ENCODE peak calls at places on chromosomes 7 and 10, in nine cellular contexts. One of them, this sample, is unnamed.

GRCh38 chr10:27072436-27073114 is 27.7 kb downstream of the ANKRD26 start:
- DNase-seq in naive thymus-derived CD4-positive, alpha-beta T cell: no peak
- DNase-seq in pancreas: no peak
- DNase-seq in hepatocyte: no peak
- DNase-seq in neuronal stem cell: no peak
- DNase-seq in fibroblast of lung: no peak
- DNase-seq in right atrium auricular region: no peak
- DNase-seq in left ventricle myocardium inferior: no peak
- DNase-seq in keratinocyte: no peak
- DNase-seq in this sample: peak; percentile 13

GRCh38 chr7:105866124-105866801 is 10.1 kb downstream of the ATXN7L1 start:
- DNase-seq in naive thymus-derived CD4-positive, alpha-beta T cell: no peak
- DNase-seq in pancreas: no peak
- DNase-seq in hepatocyte: no peak
- DNase-seq in neuronal stem cell: no peak
- DNase-seq in fibroblast of lung: no peak
- DNase-seq in right atrium auricular region: no peak
- DNase-seq in left ventricle myocardium inferior: no peak
- DNase-seq in keratinocyte: no peak
- DNase-seq in this sample: no peak

GRCh38 chr7:117216010-117216409 is 106.8 kb downstream of the WNT2 start:
- DNase-seq in naive thymus-derived CD4-positive, alpha-beta T cell: no peak
- DNase-seq in pancreas: no peak
- DNase-seq in hepatocyte: no peak
- DNase-seq in neuronal stem cell: no peak
- DNase-seq in fibroblast of lung: no peak
- DNase-seq in right atrium auricular region: no peak
- DNase-seq in left ventricle myocardium inferior: no peak
- DNase-seq in keratinocyte: no peak
- DNase-seq in this sample: no peak

GRCh38 chr10:62380002-62380401 is 5.8 kb downstream of the ZNF365 start:
- DNase-seq in naive thymus-derived CD4-positive, alpha-beta T cell: no peak
- DNase-seq in pancreas: no peak
- DNase-seq in hepatocyte: peak; percentile 49
- DNase-seq in neuronal stem cell: no peak
- DNase-seq in fibroblast of lung: peak; percentile 91
- DNase-seq in right atrium auricular region: no peak
- DNase-seq in left ventricle myocardium inferior: no peak
- DNase-seq in keratinocyte: peak; percentile 92
- DNase-seq in this sample: no peak

GRCh38 chr7:107969856-107970255 is 33.1 kb downstream of the LAMB1 start:
- DNase-seq in naive thymus-derived CD4-positive, alpha-beta T cell: no peak
- DNase-seq in pancreas: no peak
- DNase-seq in hepatocyte: no peak
- DNase-seq in neuronal stem cell: no peak
- DNase-seq in fibroblast of lung: no peak
- DNase-seq in right atrium auricular region: no peak
- DNase-seq in left ventricle myocardium inferior: peak; percentile 56
- DNase-seq in keratinocyte: no peak
- DNase-seq in this sample: no peak

GRCh38 chr7:105189859-105190492 is 176.0 kb downstream of the KMT2E start:
- DNase-seq in naive thymus-derived CD4-positive, alpha-beta T cell: no peak
- DNase-seq in pancreas: no peak
- DNase-seq in hepatocyte: no peak
- DNase-seq in neuronal stem cell: no peak
- DNase-seq in fibroblast of lung: peak; percentile 14
- DNase-seq in right atrium auricular region: no peak
- DNase-seq in left ventricle myocardium inferior: no peak
- DNase-seq in keratinocyte: no peak
- DNase-seq in this sample: no peak

GRCh38 chr7:158469396-158470051 is 118.1 kb downstream of the PTPRN2 start:
- DNase-seq in naive thymus-derived CD4-positive, alpha-beta T cell: no peak
- DNase-seq in pancreas: no peak
- DNase-seq in hepatocyte: no peak
- DNase-seq in neuronal stem cell: no peak
- DNase-seq in fibroblast of lung: no peak
- DNase-seq in right atrium auricular region: no peak
- DNase-seq in left ventricle myocardium inferior: no peak
- DNase-seq in keratinocyte: no peak
- DNase-seq in this sample: no peak

GRCh38 chr10:77566914-77567566 is 70.6 kb downstream of the KCNMA1 start:
- DNase-seq in naive thymus-derived CD4-positive, alpha-beta T cell: no peak
- DNase-seq in pancreas: no peak
- DNase-seq in hepatocyte: no peak
- DNase-seq in neuronal stem cell: no peak
- DNase-seq in fibroblast of lung: peak; percentile 52
- DNase-seq in right atrium auricular region: no peak
- DNase-seq in left ventricle myocardium inferior: no peak
- DNase-seq in keratinocyte: no peak
- DNase-seq in this sample: no peak

GRCh38 chr7:39539816-39540215 is 26.4 kb upstream of the YAE1 start:
- DNase-seq in naive thymus-derived CD4-positive, alpha-beta T cell: no peak
- DNase-seq in pancreas: no peak
- DNase-seq in hepatocyte: no peak
- DNase-seq in neuronal stem cell: no peak
- DNase-seq in fibroblast of lung: no peak
- DNase-seq in right atrium auricular region: no peak
- DNase-seq in left ventricle myocardium inferior: no peak
- DNase-seq in keratinocyte: no peak
- DNase-seq in this sample: no peak

GRCh38 chr7:80182630-80183276 is 48.1 kb downstream of the GNAI1 start:
- DNase-seq in naive thymus-derived CD4-positive, alpha-beta T cell: no peak
- DNase-seq in pancreas: no peak
- DNase-seq in hepatocyte: no peak
- DNase-seq in neuronal stem cell: no peak
- DNase-seq in fibroblast of lung: no peak
- DNase-seq in right atrium auricular region: no peak
- DNase-seq in left ventricle myocardium inferior: no peak
- DNase-seq in keratinocyte: no peak
- DNase-seq in this sample: no peak

GRCh38 chr10:70285432-70285831 is 1.6 kb upstream of the NPFFR1 start:
- DNase-seq in naive thymus-derived CD4-positive, alpha-beta T cell: no peak
- DNase-seq in pancreas: no peak
- DNase-seq in hepatocyte: no peak
- DNase-seq in neuronal stem cell: no peak
- DNase-seq in fibroblast of lung: no peak
- DNase-seq in right atrium auricular region: no peak
- DNase-seq in left ventricle myocardium inferior: no peak
- DNase-seq in keratinocyte: no peak
- DNase-seq in this sample: no peak

GRCh38 chr7:117479480-117480224 is at the start of gene CFTR:
- DNase-seq in naive thymus-derived CD4-positive, alpha-beta T cell: no peak
- DNase-seq in pancreas: peak; percentile 73
- DNase-seq in hepatocyte: peak; percentile 49
- DNase-seq in neuronal stem cell: no peak
- DNase-seq in fibroblast of lung: peak; percentile 7
- DNase-seq in right atrium auricular region: no peak
- DNase-seq in left ventricle myocardium inferior: peak; percentile 15
- DNase-seq in keratinocyte: no peak
- DNase-seq in this sample: no peak

GRCh38 chr10:102493771-102494170 is 8.7 kb downstream of the ACTR1A start:
- DNase-seq in naive thymus-derived CD4-positive, alpha-beta T cell: no peak
- DNase-seq in pancreas: no peak
- DNase-seq in hepatocyte: no peak
- DNase-seq in neuronal stem cell: no peak
- DNase-seq in fibroblast of lung: no peak
- DNase-seq in right atrium auricular region: no peak
- DNase-seq in left ventricle myocardium inferior: no peak
- DNase-seq in keratinocyte: no peak
- DNase-seq in this sample: no peak

GRCh38 chr10:91096263-91096662 is 124.2 kb upstream of the PCGF5 start:
- DNase-seq in naive thymus-derived CD4-positive, alpha-beta T cell: no peak
- DNase-seq in pancreas: no peak
- DNase-seq in hepatocyte: no peak
- DNase-seq in neuronal stem cell: no peak
- DNase-seq in fibroblast of lung: no peak
- DNase-seq in right atrium auricular region: no peak
- DNase-seq in left ventricle myocardium inferior: no peak
- DNase-seq in keratinocyte: no peak
- DNase-seq in this sample: no peak

DNA sequence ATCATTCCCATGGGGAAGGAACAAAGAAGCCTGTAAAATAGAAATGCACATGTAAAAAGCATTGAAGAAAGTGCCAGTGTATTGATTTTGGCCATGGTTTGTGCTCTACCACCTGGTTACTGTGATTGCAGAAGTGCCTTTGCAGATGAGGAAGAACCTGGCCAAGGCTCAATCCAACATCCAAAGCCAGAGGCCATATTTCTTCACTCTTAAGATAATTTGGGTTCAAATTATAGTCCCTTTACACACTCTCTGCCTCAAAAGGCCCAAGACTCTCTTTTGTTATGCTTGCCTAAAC is 122.1 kb downstream of the EGFR start:
- DNase-seq in naive thymus-derived CD4-positive, alpha-beta T cell: no peak
- DNase-seq in pancreas: no peak
- DNase-seq in hepatocyte: no peak
- DNase-seq in neuronal stem cell: no peak
- DNase-seq in fibroblast of lung: no peak
- DNase-seq in right atrium auricular region: no peak
- DNase-seq in left ventricle myocardium inferior: no peak
- DNase-seq in keratinocyte: no peak
- DNase-seq in this sample: no peak
- H3K27ac ChIP-seq in naive thymus-derived CD4-positive, alpha-beta T cell: no peak overlapping the region
- H3K27ac ChIP-seq in pancreas: no peak overlapping the region
- H3K27ac ChIP-seq in hepatocyte: peak overlapping the region; percentile 28
- H3K27ac ChIP-seq in neuronal stem cell: no peak overlapping the region
- H3K27ac ChIP-seq in fibroblast of lung: peak overlapping the region; percentile 71
- H3K27ac ChIP-seq in right atrium auricular region: no peak overlapping the region
- H3K27ac ChIP-seq in left ventricle myocardium inferior: peak overlapping the region; percentile 66
- H3K27ac ChIP-seq in keratinocyte: peak overlapping the region; percentile 94
- H3K27ac ChIP-seq in this sample: no peak overlapping the region

GRCh38 chr10:44382981-44383748 is 1.7 kb downstream of the CXCL12 start:
- DNase-seq in naive thymus-derived CD4-positive, alpha-beta T cell: no peak
- DNase-seq in pancreas: no peak
- DNase-seq in hepatocyte: no peak
- DNase-seq in neuronal stem cell: no peak
- DNase-seq in fibroblast of lung: no peak
- DNase-seq in right atrium auricular region: no peak
- DNase-seq in left ventricle myocardium inferior: no peak
- DNase-seq in keratinocyte: no peak
- DNase-seq in this sample: no peak
- H3K4me3 ChIP-seq in naive thymus-derived CD4-positive, alpha-beta T cell: no peak overlapping the region
- H3K4me3 ChIP-seq in pancreas: peak overlapping the region; percentile 74
- H3K4me3 ChIP-seq in hepatocyte: peak overlapping the region; percentile 49
- H3K4me3 ChIP-seq in neuronal stem cell: no peak overlapping the region
- H3K4me3 ChIP-seq in fibroblast of lung: peak overlapping the region; percentile 92
- H3K4me3 ChIP-seq in right atrium auricular region: peak overlapping the region; percentile 51
- H3K4me3 ChIP-seq in left ventricle myocardium inferior: peak overlapping the region; percentile 93
- H3K4me3 ChIP-seq in keratinocyte: no peak overlapping the region
- H3K4me3 ChIP-seq in this sample: peak overlapping the region; percentile 75

GRCh38 chr7:155284496-155285274 is 13.0 kb upstream of the INSIG1 start:
- DNase-seq in naive thymus-derived CD4-positive, alpha-beta T cell: no peak
- DNase-seq in pancreas: no peak
- DNase-seq in hepatocyte: no peak
- DNase-seq in neuronal stem cell: no peak
- DNase-seq in fibroblast of lung: no peak
- DNase-seq in right atrium auricular region: no peak
- DNase-seq in left ventricle myocardium inferior: no peak
- DNase-seq in keratinocyte: no peak
- DNase-seq in this sample: no peak

GRCh38 chr7:155281411-155281969 is 16.2 kb upstream of the INSIG1 start:
- DNase-seq in naive thymus-derived CD4-positive, alpha-beta T cell: no peak
- DNase-seq in pancreas: no peak
- DNase-seq in hepatocyte: no peak
- DNase-seq in neuronal stem cell: no peak
- DNase-seq in fibroblast of lung: no peak
- DNase-seq in right atrium auricular region: no peak
- DNase-seq in left ventricle myocardium inferior: no peak
- DNase-seq in keratinocyte: no peak
- DNase-seq in this sample: no peak

GRCh38 chr7:155285423-155286220 is 12.1 kb upstream of the INSIG1 start:
- DNase-seq in naive thymus-derived CD4-positive, alpha-beta T cell: no peak
- DNase-seq in pancreas: no peak
- DNase-seq in hepatocyte: no peak
- DNase-seq in neuronal stem cell: no peak
- DNase-seq in fibroblast of lung: no peak
- DNase-seq in right atrium auricular region: no peak
- DNase-seq in left ventricle myocardium inferior: no peak
- DNase-seq in keratinocyte: no peak
- DNase-seq in this sample: no peak

GRCh38 chr7:155282671-155283070 is 15.0 kb upstream of the INSIG1 start:
- DNase-seq in naive thymus-derived CD4-positive, alpha-beta T cell: no peak
- DNase-seq in pancreas: no peak
- DNase-seq in hepatocyte: no peak
- DNase-seq in neuronal stem cell: no peak
- DNase-seq in fibroblast of lung: no peak
- DNase-seq in right atrium auricular region: no peak
- DNase-seq in left ventricle myocardium inferior: no peak
- DNase-seq in keratinocyte: no peak
- DNase-seq in this sample: no peak

DNA sequence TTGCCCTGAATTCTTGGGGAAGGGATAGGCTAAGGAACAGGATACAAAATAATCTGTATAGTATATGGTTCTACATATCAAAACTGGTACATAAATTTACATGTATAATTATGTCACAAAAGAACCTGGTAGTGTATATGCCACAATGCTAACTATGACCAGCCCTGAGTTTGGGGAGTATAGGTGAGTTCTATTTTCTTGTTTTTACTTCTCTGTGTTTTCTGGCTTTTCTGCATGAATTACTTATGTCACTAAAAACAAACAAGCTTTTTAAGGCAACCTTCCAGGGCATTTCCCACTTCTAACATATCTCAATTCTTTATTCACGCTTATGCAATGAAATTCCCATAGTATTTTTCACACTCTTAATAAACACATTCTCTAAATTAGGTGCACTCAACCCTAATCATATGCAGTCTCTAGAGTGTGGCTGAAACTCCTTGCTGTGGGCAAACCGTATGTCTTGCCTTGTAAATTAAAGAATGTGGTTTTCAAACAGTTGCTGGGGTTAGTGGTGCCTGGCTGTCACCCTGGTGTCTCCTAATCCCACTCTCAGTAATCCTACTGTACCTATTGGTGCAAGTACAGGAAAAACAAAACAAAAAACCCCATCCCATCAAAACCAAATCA is 14.0 kb upstream of the INSIG1 start:
- DNase-seq in naive thymus-derived CD4-positive, alpha-beta T cell: no peak
- DNase-seq in pancreas: no peak
- DNase-seq in hepatocyte: no peak
- DNase-seq in neuronal stem cell: no peak
- DNase-seq in fibroblast of lung: no peak
- DNase-seq in right atrium auricular region: no peak
- DNase-seq in left ventricle myocardium inferior: no peak
- DNase-seq in keratinocyte: no peak
- DNase-seq in this sample: no peak
- H3K4me1 ChIP-seq in naive thymus-derived CD4-positive, alpha-beta T cell: peaks cover 18% of the 10 kb centered on the region
- H3K4me1 ChIP-seq in pancreas: no peaks in the 10 kb centered on the region
- H3K4me1 ChIP-seq in hepatocyte: no peaks in the 10 kb centered on the region
- H3K4me1 ChIP-seq in neuronal stem cell: peaks cover 2% of the 10 kb centered on the region
- H3K4me1 ChIP-seq in fibroblast of lung: no peaks in the 10 kb centered on the region
- H3K4me1 ChIP-seq in right atrium auricular region: no peaks in the 10 kb centered on the region
- H3K4me1 ChIP-seq in left ventricle myocardium inferior: no peaks in the 10 kb centered on the region
- H3K4me1 ChIP-seq in keratinocyte: no peaks in the 10 kb centered on the region
- H3K4me1 ChIP-seq in this sample: no peaks in the 10 kb centered on the region

DNA sequence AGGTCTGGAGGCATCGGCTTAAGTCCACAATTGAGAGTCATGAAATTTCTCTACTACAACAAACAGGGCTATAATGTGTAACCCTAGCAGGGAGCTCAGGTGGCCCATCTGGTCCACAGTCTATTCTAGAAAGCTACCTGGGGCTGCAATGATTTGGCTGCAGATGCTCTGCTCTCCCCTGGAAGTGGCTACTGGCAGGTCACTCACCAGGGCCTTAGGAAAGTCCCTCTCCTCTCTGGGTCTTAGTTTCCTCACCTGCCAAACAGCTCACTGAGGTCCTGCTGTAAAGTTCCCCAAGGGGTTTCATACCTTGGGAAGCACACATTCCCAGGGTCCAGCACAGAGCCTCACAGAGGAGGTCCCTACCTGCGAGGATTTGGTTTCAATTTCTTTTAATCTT is 2.5 kb downstream of the IGFBP3 start:
- DNase-seq in naive thymus-derived CD4-positive, alpha-beta T cell: no peak
- DNase-seq in pancreas: no peak
- DNase-seq in hepatocyte: no peak
- DNase-seq in neuronal stem cell: no peak
- DNase-seq in fibroblast of lung: no peak
- DNase-seq in right atrium auricular region: no peak
- DNase-seq in left ventricle myocardium inferior: no peak
- DNase-seq in keratinocyte: no peak
- DNase-seq in this sample: no peak
- H3K27ac ChIP-seq in naive thymus-derived CD4-positive, alpha-beta T cell: no peak overlapping the region
- H3K27ac ChIP-seq in pancreas: no peak overlapping the region
- H3K27ac ChIP-seq in hepatocyte: no peak overlapping the region
- H3K27ac ChIP-seq in neuronal stem cell: no peak overlapping the region
- H3K27ac ChIP-seq in fibroblast of lung: no peak overlapping the region
- H3K27ac ChIP-seq in right atrium auricular region: no peak overlapping the region
- H3K27ac ChIP-seq in left ventricle myocardium inferior: no peak overlapping the region
- H3K27ac ChIP-seq in keratinocyte: no peak overlapping the region
- H3K27ac ChIP-seq in this sample: no peak overlapping the region